ENCODE peak calls at places on chromosomes 16 and 17, in six cellular contexts. C is A549, U is K562, Q is GM12878, K is endothelial cell of umbilical vein, O is HepG2. L is an unnamed sample.
A peak's percentile ranks its signal among the peaks of the same experiment; 100 is the strongest.

GRCh38 chr17:75404739-75405364 is 626 bp downstream of the GRB2 start:
- DNase-seq in C (peak; percentile 42), U (peak; percentile 72), Q (no peak), K (peak; percentile 55), O (no peak), L (peak; percentile 58)

GRCh38 chr16:12387786-12388185 is 411.3 kb downstream of the SNX29 start:
- DNase-seq in C (no peak), U (no peak), Q (no peak), K (no peak), O (no peak), L (no peak)

GRCh38 chr17:31404028-31404949 is 12.8 kb downstream of the RAB11FIP4 start:
- DNase-seq in C (no peak), U (no peak), Q (no peak), K (no peak), O (no peak), L (peak; percentile 36)

GRCh38 chr16:80804061-80804450 is 342 bp downstream of the CDYL2 start:
- DNase-seq in C (peak; percentile 32), U (no peak), Q (no peak), K (peak; percentile 51), O (peak; percentile 6), L (peak; percentile 34)

GRCh38 chr16:3938843-3939624 is 58.5 kb upstream of the CREBBP start:
- DNase-seq in C (peak; percentile 56), U (peak; percentile 57), Q (no peak), K (peak; percentile 55), O (peak; percentile 66), L (peak; percentile 73)

GRCh38 chr16:57999971-58000705 is at the start of gene ZNF319:
- DNase-seq in C (no peak), U (no peak), Q (no peak), K (no peak), O (no peak), L (no peak)

GRCh38 chr16:1433263-1433560 is 2.3 kb downstream of the PERCC1 start:
- DNase-seq in C (no peak), U (no peak), Q (no peak), K (no peak), O (no peak), L (no peak)

GRCh38 chr17:33284022-33284421 is 9.1 kb downstream of the ASIC2 start:
- DNase-seq in C (peak; percentile 91), U (no peak), Q (no peak), K (peak; percentile 84), O (peak; percentile 37), L (no peak)

GRCh38 chr17:79949646-79950292 is 85.9 kb downstream of the TBC1D16 start:
- DNase-seq in C (no peak), U (no peak), Q (no peak), K (no peak), O (no peak), L (peak; percentile 65)

GRCh38 chr16:2985893-2986355 is 5.7 kb upstream of the PKMYT1 start:
- DNase-seq in C (no peak), U (no peak), Q (no peak), K (no peak), O (no peak), L (no peak)

GRCh38 chr17:29148257-29148789 is 31.9 kb downstream of the MYO18A start:
- DNase-seq in C (peak; percentile 26), U (no peak), Q (no peak), K (no peak), O (no peak), L (no peak)

GRCh38 chr16:8675183-8676159 is 1.1 kb downstream of the ABAT start:
- DNase-seq in C (no peak), U (no peak), Q (no peak), K (no peak), O (peak; percentile 96), L (no peak)

GRCh38 chr16:81779540-81780320 is 639 bp downstream of the PLCG2 start:
- DNase-seq in C (peak; percentile 23), U (peak; percentile 46), Q (no peak), K (peak; percentile 12), O (no peak), L (peak; percentile 69)

GRCh38 chr17:66930933-66931332 is 33.6 kb upstream of the CACNG4 start:
- DNase-seq in C (peak; percentile 48), U (peak; percentile 14), Q (no peak), K (no peak), O (peak; percentile 40), L (peak; percentile 34)

GRCh38 chr17:14070344-14071007 is 1.2 kb downstream of the COX10 start:
- DNase-seq in C (no peak), U (peak; percentile 7), Q (no peak), K (no peak), O (peak; percentile 46), L (no peak)

GRCh38 chr17:34581446-34582184 is 2.2 kb downstream of the TMEM132E start:
- DNase-seq in C (no peak), U (no peak), Q (no peak), K (no peak), O (no peak), L (no peak)

GRCh38 chr17:17125136-17126084 is 80.7 kb downstream of the PLD6 start:
- DNase-seq in C (no peak), U (no peak), Q (no peak), K (no peak), O (no peak), L (peak; percentile 34)

GRCh38 chr17:77542551-77543490 is 402.1 kb downstream of the SEC14L1 start:
- DNase-seq in C (peak; percentile 88), U (peak; percentile 82), Q (peak; percentile 5), K (peak; percentile 71), O (peak; percentile 60), L (peak; percentile 76)

GRCh38 chr16:23699100-23699499 is 13.9 kb downstream of the ERN2 start:
- DNase-seq in C (peak; percentile 24), U (no peak), Q (no peak), K (no peak), O (no peak), L (peak; percentile 34)

GRCh38 chr17:32876414-32877163 is at the start of gene MYO1D:
- DNase-seq in C (peak; percentile 48), U (peak; percentile 84), Q (no peak), K (no peak), O (peak; percentile 45), L (no peak)

GRCh38 chr16:10571354-10571753 is 9.0 kb downstream of the EMP2 start:
- DNase-seq in C (no peak), U (no peak), Q (no peak), K (no peak), O (no peak), L (no peak)

GRCh38 chr17:67443931-67444597 is 67.0 kb downstream of the PITPNC1 start:
- DNase-seq in C (no peak), U (no peak), Q (no peak), K (peak; percentile 81), O (no peak), L (no peak)

GRCh38 chr16:83513006-83513755 is 294.6 kb upstream of the HSBP1 start:
- DNase-seq in C (no peak), U (no peak), Q (no peak), K (no peak), O (no peak), L (peak; percentile 44)

GRCh38 chr16:70789231-70789926 is 11.6 kb downstream of the VAC14 start:
- DNase-seq in C (peak; percentile 79), U (no peak), Q (no peak), K (no peak), O (no peak), L (peak; percentile 25)

GRCh38 chr16:12904041-12904671 is 2.8 kb downstream of the SHISA9 start:
- DNase-seq in C (no peak), U (no peak), Q (no peak), K (no peak), O (no peak), L (no peak)

GRCh38 chr16:3182608-3183444 is 5.2 kb upstream of the OR1F1 start:
- DNase-seq in C (peak; percentile 88), U (peak; percentile 86), Q (no peak), K (peak; percentile 45), O (peak; percentile 70), L (peak; percentile 52)

GRCh38 chr17:79561486-79562116 is 49.2 kb downstream of the RBFOX3 start:
- DNase-seq in C (no peak), U (no peak), Q (no peak), K (no peak), O (no peak), L (no peak)

GRCh38 chr17:17322516-17323510 is 19.6 kb downstream of the NT5M start:
- DNase-seq in C (no peak), U (no peak), Q (no peak), K (no peak), O (no peak), L (no peak)

GRCh38 chr17:64074704-64075484 is 54.5 kb upstream of the ICAM2 start:
- DNase-seq in C (peak; percentile 92), U (no peak), Q (no peak), K (no peak), O (peak; percentile 82), L (peak; percentile 34)

GRCh38 chr17:16464001-16464640 is 27.9 kb downstream of the LRRC75A start:
- DNase-seq in C (no peak), U (no peak), Q (no peak), K (no peak), O (no peak), L (no peak)

GRCh38 chr17:61397086-61397842 is 2.4 kb upstream of the TBX2 start:
- DNase-seq in C (no peak), U (no peak), Q (no peak), K (no peak), O (no peak), L (no peak)
- TF ChIP-seq POLR2A in C (no peak), U (no peak), Q (no peak), K (no peak), O (no peak), L (no peak)

DNA sequence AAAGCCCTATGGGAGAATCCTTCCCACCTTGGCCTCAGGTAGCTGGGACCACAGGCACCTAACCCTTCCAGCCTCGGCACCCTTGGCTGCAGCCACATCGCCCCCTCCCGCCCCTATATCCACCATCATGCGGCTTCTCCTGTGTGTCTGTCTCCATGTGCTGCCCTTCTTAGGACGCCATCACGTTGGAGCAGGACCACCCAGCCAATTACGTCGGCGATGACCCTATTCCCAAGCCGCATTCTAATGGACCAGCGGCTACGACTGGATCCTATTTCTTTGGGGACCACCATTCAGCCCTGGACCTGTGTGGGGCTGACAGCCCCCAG is 3.3 kb upstream of the CCDC57 start:
- DNase-seq in C (no peak), U (no peak), Q (no peak), K (no peak), O (no peak), L (no peak)
- H3K4me3 ChIP-seq in C (no peak overlapping the region), U (no peak overlapping the region), Q (no peak overlapping the region), K (no peak overlapping the region), O (no peak overlapping the region), L (no peak overlapping the region)

GRCh38 chr17:27677191-27677590 is 46.2 kb downstream of the LGALS9 start:
- DNase-seq in C (no peak), U (no peak), Q (no peak), K (no peak), O (no peak), L (no peak)
- TF ChIP-seq MYC in C (no peak), U (no peak), Q (no peak), K (no peak), O (no peak), L (no peak)

GRCh38 chr17:72920513-72920912 is 172.0 kb downstream of the SLC39A11 start:
- DNase-seq in C (no peak), U (no peak), Q (no peak), K (no peak), O (no peak), L (no peak)

GRCh38 chr17:72922223-72922622 is 170.3 kb downstream of the SLC39A11 start:
- DNase-seq in C (no peak), U (no peak), Q (no peak), K (no peak), O (no peak), L (no peak)

GRCh38 chr17:72915631-72916081 is 176.8 kb downstream of the SLC39A11 start:
- DNase-seq in C (no peak), U (no peak), Q (no peak), K (no peak), O (no peak), L (no peak)

GRCh38 chr17:72913315-72913714 is 179.2 kb downstream of the SLC39A11 start:
- DNase-seq in C (no peak), U (no peak), Q (no peak), K (no peak), O (no peak), L (no peak)

GRCh38 chr17:72916991-72917390 is 175.5 kb downstream of the SLC39A11 start:
- DNase-seq in C (no peak), U (no peak), Q (no peak), K (no peak), O (no peak), L (no peak)
- TF ChIP-seq POLR2A in C (no peak), U (no peak), Q (no peak), K (no peak), O (no peak), L (no peak)